ENCODE peak calls at places on chromosome 12, in four cellular contexts. One of them, this sample, is unnamed.

GRCh38 chr12:67477682-67478265 is 170.8 kb upstream of the DYRK2 start:
- DNase-seq in GM12878: no peak
- DNase-seq in H1: no peak
- DNase-seq in HepG2: no peak
- DNase-seq in this sample: no peak

GRCh38 chr12:45458854-45459807 is 243.2 kb downstream of the ANO6 start:
- DNase-seq in GM12878: no peak
- DNase-seq in H1: no peak
- DNase-seq in HepG2: no peak
- DNase-seq in this sample: no peak

GRCh38 chr12:122963928-122964240 is 2.4 kb downstream of the ABCB9 start:
- DNase-seq in GM12878: no peak
- DNase-seq in H1: no peak
- DNase-seq in HepG2: no peak
- DNase-seq in this sample: no peak

GRCh38 chr12:81274619-81275018 is 196.7 kb downstream of the ACSS3 start:
- DNase-seq in GM12878: no peak
- DNase-seq in H1: no peak
- DNase-seq in HepG2: no peak
- DNase-seq in this sample: no peak

GRCh38 chr12:30828686-30829085 is 73.9 kb upstream of the CAPRIN2 start:
- DNase-seq in GM12878: no peak
- DNase-seq in H1: no peak
- DNase-seq in HepG2: no peak
- DNase-seq in this sample: no peak

GRCh38 chr12:92118826-92119536 is 26.7 kb downstream of the BTG1 start:
- DNase-seq in GM12878: no peak
- DNase-seq in H1: no peak
- DNase-seq in HepG2: peak; percentile 39
- DNase-seq in this sample: no peak

GRCh38 chr12:54036620-54037359 is 3.9 kb downstream of the HOXC5 start:
- DNase-seq in GM12878: no peak
- DNase-seq in H1: no peak
- DNase-seq in HepG2: no peak
- DNase-seq in this sample: no peak

GRCh38 chr12:11885261-11886038 is 185.3 kb upstream of the BCL2L14 start:
- DNase-seq in GM12878: no peak
- DNase-seq in H1: no peak
- DNase-seq in HepG2: peak; percentile 94
- DNase-seq in this sample: no peak

GRCh38 chr12:113273053-113273725 is 51.9 kb downstream of the TPCN1 start:
- DNase-seq in GM12878: no peak
- DNase-seq in H1: no peak
- DNase-seq in HepG2: no peak
- DNase-seq in this sample: no peak

GRCh38 chr12:111193067-111193466 is 175.8 kb downstream of the PHETA1 start:
- DNase-seq in GM12878: no peak
- DNase-seq in H1: no peak
- DNase-seq in HepG2: no peak
- DNase-seq in this sample: no peak

GRCh38 chr12:87086118-87086891 is 830.1 kb upstream of the MGAT4C start:
- DNase-seq in GM12878: no peak
- DNase-seq in H1: no peak
- DNase-seq in HepG2: no peak
- DNase-seq in this sample: no peak

GRCh38 chr12:20547788-20548575 is 147.2 kb upstream of the SLCO1C1 start:
- DNase-seq in GM12878: no peak
- DNase-seq in H1: no peak
- DNase-seq in HepG2: no peak
- DNase-seq in this sample: no peak

GRCh38 chr12:120115066-120115465 is 1.5 kb downstream of the RAB35 start:
- DNase-seq in GM12878: no peak
- DNase-seq in H1: no peak
- DNase-seq in HepG2: no peak
- DNase-seq in this sample: no peak

GRCh38 chr12:120116792-120117651 is 469 bp upstream of the RAB35 start:
- DNase-seq in GM12878: no peak
- DNase-seq in H1: peak; percentile 85
- DNase-seq in HepG2: peak; percentile 86
- DNase-seq in this sample: peak; percentile 93

GRCh38 chr12:120116443-120116791 is at the start of gene RAB35:
- DNase-seq in GM12878: no peak
- DNase-seq in H1: no peak
- DNase-seq in HepG2: no peak
- DNase-seq in this sample: no peak

GRCh38 chr12:120117961-120118709 is 1.6 kb upstream of the RAB35 start:
- DNase-seq in GM12878: no peak
- DNase-seq in H1: no peak
- DNase-seq in HepG2: peak; percentile 45
- DNase-seq in this sample: peak; percentile 49

DNA sequence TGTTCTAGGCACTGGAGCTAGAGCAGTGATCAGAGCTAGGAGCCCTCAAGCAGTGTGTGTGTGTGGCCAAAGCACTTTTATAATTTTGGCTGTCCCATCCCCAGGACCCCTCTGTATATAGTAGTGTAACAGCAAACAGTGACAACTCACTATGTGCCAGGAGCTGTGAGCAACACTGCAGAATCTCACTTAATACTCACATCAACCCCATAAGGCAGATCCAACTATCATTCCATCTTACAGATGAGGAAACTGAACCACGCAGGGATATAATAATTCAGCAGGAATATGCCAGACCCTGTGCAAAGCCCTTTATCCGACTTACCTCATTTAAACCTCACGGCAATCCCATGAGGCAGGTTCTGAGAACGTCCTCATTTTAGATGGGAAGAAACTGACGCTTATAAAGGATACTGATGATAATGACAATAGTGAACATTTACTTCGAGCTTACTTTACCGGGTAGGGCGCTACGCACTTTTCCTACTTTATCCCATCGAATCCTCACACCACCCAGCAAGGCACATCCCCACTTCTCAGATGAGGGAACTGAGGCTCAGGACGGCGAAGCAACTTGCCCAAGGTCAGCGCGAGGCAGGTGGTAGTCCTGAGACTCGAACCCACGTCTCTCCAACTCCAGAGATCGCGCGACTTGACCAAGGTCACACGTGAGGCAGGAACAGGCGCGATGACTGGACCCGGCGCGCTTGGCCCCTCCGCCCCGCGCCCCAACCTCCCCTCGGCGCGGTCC is 686 bp downstream of the RAB35 start:
- DNase-seq in GM12878: no peak
- DNase-seq in H1: no peak
- DNase-seq in HepG2: peak; percentile 41
- DNase-seq in this sample: no peak
- TF ChIP-seq SUZ12 in GM12878: no peak
- TF ChIP-seq SUZ12 in H1: no peak
- TF ChIP-seq SUZ12 in HepG2: no peak
- TF ChIP-seq SUZ12 in this sample: no peak

GRCh38 chr12:49049566-49050224 is 10.9 kb downstream of the KMT2D start:
- DNase-seq in GM12878: no peak
- DNase-seq in H1: no peak
- DNase-seq in HepG2: no peak
- DNase-seq in this sample: no peak
- TF ChIP-seq ZNF274 in GM12878: no peak
- TF ChIP-seq ZNF274 in H1: no peak
- TF ChIP-seq ZNF274 in HepG2: no peak
- TF ChIP-seq ZNF274 in this sample: no peak

DNA sequence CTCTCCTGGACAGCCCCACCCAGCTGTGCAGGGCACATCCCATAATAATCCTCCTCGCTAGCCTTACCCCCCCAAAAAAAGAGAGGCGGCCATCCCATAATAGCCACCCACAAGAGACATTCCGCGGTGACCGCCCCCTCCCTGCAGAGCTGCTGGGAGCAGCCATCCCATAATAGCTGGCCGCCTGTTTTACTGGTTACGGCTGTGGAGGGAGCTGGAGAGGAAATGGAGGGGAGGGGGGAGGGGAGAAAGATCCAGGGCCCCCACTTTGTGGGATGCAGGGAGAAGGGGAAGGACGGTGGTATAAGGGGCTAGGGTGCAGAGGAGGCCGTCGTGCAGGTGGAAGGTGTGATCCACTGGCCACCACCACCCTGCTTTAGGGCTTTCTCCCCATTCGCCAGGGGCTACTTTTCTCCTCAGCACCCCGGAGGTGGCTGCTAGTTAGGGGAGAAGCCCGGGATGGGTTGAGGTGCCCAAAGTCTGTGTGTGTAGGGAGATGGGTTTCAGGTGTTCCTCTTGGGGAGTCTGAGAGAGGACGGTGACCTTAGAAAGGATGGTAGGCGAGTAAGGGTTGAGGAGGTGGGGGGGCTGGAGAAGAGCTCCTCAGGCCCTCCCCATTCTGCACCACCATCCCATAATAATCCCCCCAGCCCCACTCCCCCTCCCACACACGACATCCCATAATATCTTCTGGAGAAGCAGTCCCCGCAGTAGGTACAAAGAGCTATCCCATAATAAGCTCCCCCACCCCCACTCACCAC is 6.0 kb upstream of the CHD4 start:
- DNase-seq in GM12878: no peak
- DNase-seq in H1: no peak
- DNase-seq in HepG2: peak; percentile 62
- DNase-seq in this sample: no peak
- H3K4me3 ChIP-seq in GM12878: no peak overlapping the region
- H3K4me3 ChIP-seq in H1: peak overlapping the region; percentile 20
- H3K4me3 ChIP-seq in HepG2: peak overlapping the region; percentile 34
- H3K4me3 ChIP-seq in this sample: peak overlapping the region; percentile 31

DNA sequence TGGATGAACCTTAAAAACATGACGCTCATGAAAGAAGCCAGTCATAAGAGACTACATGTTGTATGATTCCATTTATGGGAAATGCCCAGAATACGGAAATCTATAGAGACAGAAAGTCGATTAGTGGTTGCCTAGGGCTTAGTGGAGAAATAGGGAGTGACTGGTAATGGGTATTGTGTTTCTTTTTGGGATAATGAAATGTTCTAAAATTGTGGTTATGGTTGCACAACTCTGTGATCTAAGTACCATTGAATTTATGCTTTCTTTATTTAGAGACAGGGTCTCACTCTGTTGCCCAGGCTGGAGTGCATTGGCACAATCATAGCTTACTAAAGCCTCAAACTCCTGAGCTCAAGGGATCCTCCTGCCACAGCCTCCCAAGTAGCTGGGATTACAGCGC is 8.0 kb downstream of the RBMS2 start:
- DNase-seq in GM12878: no peak
- DNase-seq in H1: no peak
- DNase-seq in HepG2: no peak
- DNase-seq in this sample: no peak
- TF ChIP-seq SUZ12 in GM12878: no peak
- TF ChIP-seq SUZ12 in H1: no peak
- TF ChIP-seq SUZ12 in HepG2: no peak
- TF ChIP-seq SUZ12 in this sample: no peak

GRCh38 chr12:95838125-95838524 is 20.6 kb upstream of the SNRPF start:
- DNase-seq in GM12878: no peak
- DNase-seq in H1: no peak
- DNase-seq in HepG2: peak; percentile 49
- DNase-seq in this sample: no peak
- TF ChIP-seq ZNF274 in GM12878: no peak
- TF ChIP-seq ZNF274 in H1: no peak
- TF ChIP-seq ZNF274 in HepG2: no peak
- TF ChIP-seq ZNF274 in this sample: no peak